ENCODE peak calls at places on chromosome 7, in eight cellular contexts. R is stomach, V is endothelial cell of umbilical vein, Q is GM12878, L is PC-3, T is pancreas, K is IMR-90, H is testis. S is an unnamed sample. For H3K4me1, the result is how much of the 10 kb centered on the place peaks cover.

GRCh38 chr7:143345428-143345900 is 17.0 kb downstream of the FAM131B start:
- DNase-seq in H (peak), Q (no peak), K (peak), L (no peak), R (peak), V (peak), T (no peak), S (peak)

GRCh38 chr7:3029138-3029537 is 14.5 kb downstream of the CARD11 start:
- DNase-seq in Q (no peak), V (no peak), T (no peak), L (no peak), K (no peak), H (no peak), R (no peak), S (no peak)

GRCh38 chr7:4268040-4268965 is 413.8 kb upstream of the FOXK1 start:
- DNase-seq in R (no peak), L (peak), H (no peak), K (no peak), Q (no peak), V (no peak), T (no peak), S (no peak)

GRCh38 chr7:149027560-149028345 is 552 bp downstream of the PDIA4 start:
- DNase-seq in T (no peak), Q (no peak), H (no peak), L (no peak), K (peak), R (no peak), V (peak), S (peak)

GRCh38 chr7:157008-157310 is 35.4 kb upstream of the FAM20C start:
- DNase-seq in Q (no peak), H (no peak), T (no peak), K (no peak), R (no peak), L (no peak), V (no peak), S (no peak)

GRCh38 chr7:2791390-2791789 is 52.7 kb downstream of the GNA12 start:
- DNase-seq in V (no peak), H (no peak), K (no peak), L (no peak), Q (no peak), R (no peak), T (no peak), S (no peak)

GRCh38 chr7:128888756-128889095 is 21.8 kb downstream of the KCP start:
- DNase-seq in V (no peak), K (no peak), R (no peak), Q (no peak), H (no peak), L (no peak), T (no peak), S (peak)

GRCh38 chr7:128738570-128739047 is 550 bp upstream of the CALU start:
- DNase-seq in V (no peak), T (no peak), L (no peak), K (no peak), R (no peak), Q (no peak), H (peak), S (no peak)

GRCh38 chr7:77330169-77330882 is 85.8 kb downstream of the GSAP start:
- DNase-seq in T (no peak), V (peak), H (no peak), Q (peak), K (peak), R (no peak), L (peak), S (no peak)

GRCh38 chr7:36390199-36391090 is 783 bp downstream of the ANLN start:
- DNase-seq in L (peak), Q (no peak), T (peak), V (peak), H (peak), R (peak), K (peak), S (peak)

GRCh38 chr7:67590649-67591048 is 594.0 kb downstream of the TYW1 start:
- DNase-seq in T (no peak), R (no peak), H (no peak), V (no peak), Q (no peak), L (no peak), K (no peak), S (no peak)

GRCh38 chr7:43649755-43650274 is 66.9 kb downstream of the STK17A start:
- DNase-seq in Q (peak), L (peak), K (peak), T (no peak), V (peak), H (no peak), R (no peak), S (no peak)

GRCh38 chr7:50921114-50921513 is 138.4 kb upstream of the GRB10 start:
- DNase-seq in K (no peak), L (peak), T (peak), H (no peak), R (no peak), V (no peak), Q (no peak), S (no peak)

GRCh38 chr7:128398016-128398840 is 11.6 kb downstream of the IMPDH1 start:
- DNase-seq in V (peak), R (peak), H (peak), T (peak), L (peak), K (peak), Q (no peak), S (peak)

GRCh38 chr7:43454936-43455518 is 127.9 kb upstream of the STK17A start:
- DNase-seq in H (no peak), R (no peak), Q (peak), V (peak), T (no peak), L (peak), K (peak), S (no peak)

GRCh38 chr7:18497082-18497481 is 1.5 kb downstream of the HDAC9 start:
- DNase-seq in K (no peak), V (no peak), R (no peak), L (no peak), Q (no peak), H (no peak), T (no peak), S (no peak)
- H3K4me3 ChIP-seq in K (no peak), V (no peak), R (no peak), L (no peak), Q (peak), H (no peak), T (no peak), S (peak)

GRCh38 chr7:134742688-134743350 is 36.6 kb upstream of the CALD1 start:
- DNase-seq in L (no peak), T (no peak), H (peak), Q (no peak), R (no peak), K (peak), V (no peak), S (no peak)

GRCh38 chr7:134740364-134740763 is 39.1 kb upstream of the CALD1 start:
- DNase-seq in H (no peak), L (no peak), K (no peak), T (no peak), R (no peak), V (no peak), Q (no peak), S (no peak)

GRCh38 chr7:134739362-134739761 is 40.1 kb upstream of the CALD1 start:
- DNase-seq in Q (no peak), H (no peak), T (no peak), L (no peak), R (no peak), V (no peak), K (no peak), S (no peak)

GRCh38 chr7:134744569-134744968 is 34.9 kb upstream of the CALD1 start:
- DNase-seq in Q (no peak), V (no peak), K (no peak), R (no peak), H (no peak), L (no peak), T (no peak), S (no peak)

DNA sequence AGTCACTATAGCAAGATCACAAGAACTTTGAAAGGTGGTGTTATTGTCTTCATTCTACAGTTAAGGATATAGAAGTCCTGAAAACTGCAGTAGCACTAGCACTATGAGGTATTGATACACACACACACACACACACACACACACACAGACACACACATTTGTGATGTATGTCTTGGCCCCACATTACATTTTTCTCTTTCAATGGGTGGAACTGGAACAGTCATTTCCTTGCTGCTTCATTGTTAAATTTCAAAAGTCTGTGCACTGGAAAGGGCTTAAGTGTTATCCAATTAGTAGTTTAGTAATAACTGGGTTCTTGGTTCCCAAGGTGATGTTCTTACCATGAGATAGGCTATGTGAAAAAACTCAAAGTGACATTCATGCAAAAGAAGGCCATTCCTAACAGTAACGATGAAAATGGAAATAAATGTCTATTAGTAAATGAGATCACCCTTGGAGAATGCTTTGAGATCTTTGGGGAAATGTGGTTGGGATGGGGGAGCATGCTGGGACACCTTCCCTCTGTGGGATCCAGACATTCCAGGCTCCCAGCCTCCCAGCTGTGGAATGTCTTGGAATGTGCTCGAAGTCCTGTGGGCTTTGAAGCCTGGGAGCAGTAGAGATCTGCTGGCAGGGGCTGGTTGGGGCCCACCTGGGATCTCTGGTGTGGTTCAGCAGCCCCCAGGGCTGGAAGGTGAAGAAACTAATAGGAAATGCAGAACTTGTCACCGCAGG is 37.4 kb upstream of the CALD1 start:
- DNase-seq in R (no peak), Q (no peak), L (no peak), V (peak), K (peak), H (peak), T (no peak), S (no peak)
- H3K4me1 ChIP-seq in R (under half), Q (under half), L (under half), V (under half), K (under half), H (under half), T (under half), S (under half)

GRCh38 chr7:100483728-100484635 is at the start of gene NYAP1:
- DNase-seq in T (peak), H (peak), R (peak), Q (no peak), K (peak), L (peak), V (peak), S (peak)
- H3K4me3 ChIP-seq in T (peak), H (peak), R (peak), Q (peak), K (peak), L (peak), V (peak), S (peak)

GRCh38 chr7:101859411-101860106 is 42.1 kb downstream of the CUX1 start:
- DNase-seq in Q (no peak), T (no peak), R (no peak), L (no peak), K (no peak), H (no peak), V (peak), S (no peak)
- H3K4me1 ChIP-seq in Q (under half), T (under half), R (under half), L (under half), K (under half), H (under half), V (under half), S (under half)

S was measured in BE2C.